ENCODE peak calls at places on chromosome 16, in ten cellular contexts. W is left ventricle myocardium inferior; M is mesendoderm; D is AG09309; Y is T-helper 1 cell; N is stimulated activated CD8-positive, alpha-beta memory T cell treated with anti-CD3 and anti-CD28 coated beads, Interleukin-7, amount 100 ng/mL, for 1 hour; J is hypothalamus; H is EL; R is glutamatergic neuron; S is WTC11. A is an unnamed sample.

GRCh38 chr16:73176577-73177013 is 128.7 kb upstream of the ZFHX3 start:
- DNase-seq in R (no peak), D (peak; percentile 87), W (no peak), Y (no peak), N (no peak), S (no peak), J (no peak), H (peak; percentile 91), M (peak; percentile 62), A (no peak)

GRCh38 chr16:78513838-78514237 is 414.4 kb downstream of the WWOX start:
- DNase-seq in S (no peak), W (no peak), H (no peak), N (no peak), Y (no peak), D (no peak), M (no peak), R (no peak), J (no peak), A (no peak)

GRCh38 chr16:75239463-75240122 is 11.8 kb downstream of the BCAR1 start:
- DNase-seq in J (no peak), D (no peak), H (no peak), Y (no peak), S (no peak), N (no peak), R (peak; percentile 14), W (no peak), M (no peak), A (no peak)

GRCh38 chr16:64278196-64278595 is 843.7 kb downstream of the CDH11 start:
- DNase-seq in N (no peak), D (no peak), M (no peak), Y (no peak), S (no peak), J (no peak), R (no peak), W (no peak), H (peak; percentile 26), A (no peak)

GRCh38 chr16:77767826-77768225 is 20.5 kb upstream of the VAT1L start:
- DNase-seq in N (no peak), Y (no peak), W (no peak), D (no peak), H (no peak), S (no peak), J (no peak), M (no peak), R (no peak), A (no peak)

GRCh38 chr16:1088295-1089170 is 7.5 kb downstream of the C1QTNF8 start:
- DNase-seq in R (no peak), H (no peak), M (peak; percentile 71), Y (no peak), J (no peak), S (no peak), D (no peak), N (no peak), W (no peak), A (no peak)

GRCh38 chr16:2350500-2350899 is 10.0 kb upstream of the ABCA3 start:
- DNase-seq in N (no peak), D (no peak), R (no peak), J (no peak), W (no peak), Y (no peak), S (no peak), H (no peak), M (no peak), A (no peak)

GRCh38 chr16:30335598-30336474 is 19.3 kb downstream of the CD2BP2 start:
- DNase-seq in W (no peak), S (no peak), D (no peak), J (peak; percentile 42), N (no peak), R (no peak), Y (no peak), H (peak; percentile 55), M (no peak), A (peak; percentile 25)

GRCh38 chr16:10466861-10467260 is 81.0 kb downstream of the ATF7IP2 start:
- DNase-seq in Y (no peak), M (no peak), W (no peak), N (no peak), H (no peak), R (no peak), D (no peak), S (no peak), J (no peak), A (peak; percentile 22)

GRCh38 chr16:85424260-85425060 is 188.7 kb upstream of the GSE1 start:
- DNase-seq in D (no peak), W (peak; percentile 7), M (no peak), N (no peak), S (peak; percentile 9), Y (peak; percentile 5), H (no peak), R (peak; percentile 36), J (no peak), A (no peak)

GRCh38 chr16:75250809-75251279 is 580 bp downstream of the BCAR1 start:
- DNase-seq in M (no peak), S (no peak), N (no peak), D (no peak), W (peak; percentile 31), J (peak; percentile 37), Y (no peak), R (peak; percentile 67), H (no peak), A (peak; percentile 76)